ENCODE peak calls at places on chromosomes 5 and 9, in seven cellular contexts. One of them, this sample, is unnamed.
A peak's percentile ranks its signal among the peaks of the same experiment; 100 is the strongest.

GRCh38 chr5:105414067-105414466 is 1851.5 kb upstream of the NUDT12 start:
- DNase-seq in IMR-90: no peak
- DNase-seq in trophoblast cell: no peak
- DNase-seq in H1: no peak
- DNase-seq in H9: no peak
- DNase-seq in mesendoderm: no peak
- DNase-seq in mesenchymal stem cell: no peak
- DNase-seq in this sample: no peak

GRCh38 chr5:169393907-169394306 is 93.0 kb upstream of the SLIT3 start:
- DNase-seq in mesenchymal stem cell: no peak
- DNase-seq in trophoblast cell: peak; percentile 70
- DNase-seq in H9: no peak
- DNase-seq in H1: no peak
- DNase-seq in IMR-90: no peak
- DNase-seq in mesendoderm: no peak
- DNase-seq in this sample: no peak

GRCh38 chr5:69444127-69444754 is 29.3 kb downstream of the MARVELD2 start:
- DNase-seq in IMR-90: no peak
- DNase-seq in mesendoderm: no peak
- DNase-seq in mesenchymal stem cell: no peak
- DNase-seq in H1: no peak
- DNase-seq in trophoblast cell: peak; percentile 72
- DNase-seq in H9: no peak
- DNase-seq in this sample: no peak

GRCh38 chr9:125472926-125473701 is 211.5 kb downstream of the GAPVD1 start:
- DNase-seq in mesendoderm: peak; percentile 57
- DNase-seq in H9: no peak
- DNase-seq in IMR-90: peak; percentile 73
- DNase-seq in mesenchymal stem cell: peak; percentile 94
- DNase-seq in H1: no peak
- DNase-seq in trophoblast cell: no peak
- DNase-seq in this sample: no peak

GRCh38 chr5:31007672-31008071 is 185.8 kb upstream of the CDH6 start:
- DNase-seq in H9: peak; percentile 31
- DNase-seq in H1: no peak
- DNase-seq in trophoblast cell: no peak
- DNase-seq in mesenchymal stem cell: no peak
- DNase-seq in mesendoderm: peak; percentile 9
- DNase-seq in IMR-90: no peak
- DNase-seq in this sample: no peak

GRCh38 chr5:65624025-65624569 is at the start of gene TRIM23:
- DNase-seq in mesendoderm: peak; percentile 96
- DNase-seq in H1: peak; percentile 70
- DNase-seq in mesenchymal stem cell: peak; percentile 96
- DNase-seq in H9: peak; percentile 93
- DNase-seq in IMR-90: peak; percentile 91
- DNase-seq in trophoblast cell: peak; percentile 96
- DNase-seq in this sample: peak; percentile 89

GRCh38 chr5:172748341-172748843 is 22.6 kb downstream of the DUSP1 start:
- DNase-seq in H1: no peak
- DNase-seq in mesenchymal stem cell: peak; percentile 87
- DNase-seq in IMR-90: no peak
- DNase-seq in trophoblast cell: peak; percentile 87
- DNase-seq in mesendoderm: peak; percentile 77
- DNase-seq in H9: peak; percentile 86
- DNase-seq in this sample: no peak

GRCh38 chr5:127076730-127077129 is 3.4 kb upstream of the C5orf63 start:
- DNase-seq in H1: no peak
- DNase-seq in H9: no peak
- DNase-seq in IMR-90: peak; percentile 53
- DNase-seq in trophoblast cell: no peak
- DNase-seq in mesenchymal stem cell: peak; percentile 18
- DNase-seq in mesendoderm: no peak
- DNase-seq in this sample: no peak

GRCh38 chr5:16037121-16037520 is 142.5 kb downstream of the MARCHF11 start:
- DNase-seq in IMR-90: no peak
- DNase-seq in trophoblast cell: no peak
- DNase-seq in H9: no peak
- DNase-seq in mesendoderm: no peak
- DNase-seq in H1: no peak
- DNase-seq in mesenchymal stem cell: no peak
- DNase-seq in this sample: no peak

GRCh38 chr9:34992376-34992951 is 2.9 kb downstream of the DNAJB5 start:
- DNase-seq in mesenchymal stem cell: peak; percentile 95
- DNase-seq in mesendoderm: peak; percentile 87
- DNase-seq in trophoblast cell: peak; percentile 42
- DNase-seq in IMR-90: peak; percentile 94
- DNase-seq in H1: no peak
- DNase-seq in H9: peak; percentile 45
- DNase-seq in this sample: no peak

GRCh38 chr9:35935261-35935660 is 22.7 kb downstream of the OR2S2 start:
- DNase-seq in H1: no peak
- DNase-seq in IMR-90: peak; percentile 84
- DNase-seq in trophoblast cell: peak; percentile 83
- DNase-seq in mesendoderm: no peak
- DNase-seq in H9: no peak
- DNase-seq in mesenchymal stem cell: no peak
- DNase-seq in this sample: no peak

GRCh38 chr5:172637122-172637580 is 3.9 kb upstream of the NEURL1B start:
- DNase-seq in trophoblast cell: no peak
- DNase-seq in IMR-90: no peak
- DNase-seq in H1: no peak
- DNase-seq in mesendoderm: no peak
- DNase-seq in mesenchymal stem cell: no peak
- DNase-seq in H9: no peak
- DNase-seq in this sample: no peak

GRCh38 chr9:36929350-36929675 is 104.8 kb downstream of the PAX5 start:
- DNase-seq in H1: no peak
- DNase-seq in IMR-90: no peak
- DNase-seq in mesenchymal stem cell: no peak
- DNase-seq in H9: no peak
- DNase-seq in mesendoderm: no peak
- DNase-seq in trophoblast cell: no peak
- DNase-seq in this sample: no peak

GRCh38 chr5:137101544-137101943 is 397.6 kb downstream of the SPOCK1 start:
- DNase-seq in H9: no peak
- DNase-seq in mesendoderm: no peak
- DNase-seq in IMR-90: peak; percentile 39
- DNase-seq in trophoblast cell: no peak
- DNase-seq in H1: no peak
- DNase-seq in mesenchymal stem cell: no peak
- DNase-seq in this sample: no peak

GRCh38 chr9:113349434-113350337 is at the start of gene BSPRY:
- DNase-seq in H1: no peak
- DNase-seq in mesenchymal stem cell: no peak
- DNase-seq in trophoblast cell: peak; percentile 51
- DNase-seq in mesendoderm: no peak
- DNase-seq in IMR-90: no peak
- DNase-seq in H9: peak; percentile 60
- DNase-seq in this sample: no peak

GRCh38 chr9:132939169-132939568 is 5.2 kb downstream of the TSC1 start:
- DNase-seq in H1: no peak
- DNase-seq in trophoblast cell: no peak
- DNase-seq in mesenchymal stem cell: no peak
- DNase-seq in H9: no peak
- DNase-seq in IMR-90: no peak
- DNase-seq in mesendoderm: no peak
- DNase-seq in this sample: no peak

GRCh38 chr5:10036136-10036535 is 213.6 kb downstream of the ATPSCKMT start:
- DNase-seq in mesenchymal stem cell: no peak
- DNase-seq in mesendoderm: no peak
- DNase-seq in IMR-90: peak; percentile 58
- DNase-seq in H9: no peak
- DNase-seq in trophoblast cell: no peak
- DNase-seq in H1: no peak
- DNase-seq in this sample: no peak

GRCh38 chr9:29691758-29692407 is 2118.6 kb upstream of the C9orf72 start:
- DNase-seq in IMR-90: no peak
- DNase-seq in trophoblast cell: peak; percentile 2
- DNase-seq in mesenchymal stem cell: peak; percentile 54
- DNase-seq in H1: peak; percentile 44
- DNase-seq in mesendoderm: peak; percentile 87
- DNase-seq in H9: peak; percentile 82
- DNase-seq in this sample: peak; percentile 15

GRCh38 chr5:9653811-9654210 is 23.7 kb upstream of the TAS2R1 start:
- DNase-seq in mesendoderm: peak; percentile 36
- DNase-seq in mesenchymal stem cell: peak; percentile 98
- DNase-seq in H9: no peak
- DNase-seq in H1: no peak
- DNase-seq in trophoblast cell: peak; percentile 96
- DNase-seq in IMR-90: peak; percentile 97
- DNase-seq in this sample: no peak

GRCh38 chr5:146301666-146302065 is 37.0 kb upstream of the POU4F3 start:
- DNase-seq in H9: no peak
- DNase-seq in H1: no peak
- DNase-seq in trophoblast cell: no peak
- DNase-seq in mesendoderm: no peak
- DNase-seq in IMR-90: peak; percentile 5
- DNase-seq in mesenchymal stem cell: no peak
- DNase-seq in this sample: no peak

GRCh38 chr9:84141762-84142370 is 161.3 kb downstream of the RMI1 start:
- DNase-seq in IMR-90: no peak
- DNase-seq in mesendoderm: peak; percentile 25
- DNase-seq in H9: no peak
- DNase-seq in H1: no peak
- DNase-seq in trophoblast cell: no peak
- DNase-seq in mesenchymal stem cell: no peak
- DNase-seq in this sample: no peak
- H3K4ac ChIP-seq in IMR-90: no peak overlapping the region
- H3K4ac ChIP-seq in mesendoderm: no peak overlapping the region
- H3K4ac ChIP-seq in H9: no peak overlapping the region
- H3K4ac ChIP-seq in H1: no peak overlapping the region
- H3K4ac ChIP-seq in trophoblast cell: no peak overlapping the region
- H3K4ac ChIP-seq in mesenchymal stem cell: no peak overlapping the region
- H3K4ac ChIP-seq in this sample: no peak overlapping the region

GRCh38 chr9:134324359-134325095 is 1.7 kb upstream of the RXRA start:
- DNase-seq in mesenchymal stem cell: no peak
- DNase-seq in H9: no peak
- DNase-seq in H1: no peak
- DNase-seq in IMR-90: peak; percentile 35
- DNase-seq in mesendoderm: no peak
- DNase-seq in trophoblast cell: peak; percentile 90
- DNase-seq in this sample: no peak

GRCh38 chr9:134325096-134325812 is 1.0 kb upstream of the RXRA start:
- DNase-seq in IMR-90: peak; percentile 49
- DNase-seq in trophoblast cell: peak; percentile 66
- DNase-seq in mesendoderm: peak; percentile 68
- DNase-seq in H9: no peak
- DNase-seq in H1: no peak
- DNase-seq in mesenchymal stem cell: peak; percentile 83
- DNase-seq in this sample: no peak

GRCh38 chr9:134326754-134327526 is 685 bp downstream of the RXRA start:
- DNase-seq in H9: no peak
- DNase-seq in mesendoderm: peak; percentile 23
- DNase-seq in IMR-90: peak; percentile 31
- DNase-seq in trophoblast cell: peak; percentile 53
- DNase-seq in mesenchymal stem cell: peak; percentile 57
- DNase-seq in H1: no peak
- DNase-seq in this sample: no peak

GRCh38 chr9:134327671-134328231 is 1.5 kb downstream of the RXRA start:
- DNase-seq in IMR-90: no peak
- DNase-seq in H1: no peak
- DNase-seq in H9: no peak
- DNase-seq in mesendoderm: no peak
- DNase-seq in trophoblast cell: peak; percentile 27
- DNase-seq in mesenchymal stem cell: peak; percentile 41
- DNase-seq in this sample: no peak

DNA sequence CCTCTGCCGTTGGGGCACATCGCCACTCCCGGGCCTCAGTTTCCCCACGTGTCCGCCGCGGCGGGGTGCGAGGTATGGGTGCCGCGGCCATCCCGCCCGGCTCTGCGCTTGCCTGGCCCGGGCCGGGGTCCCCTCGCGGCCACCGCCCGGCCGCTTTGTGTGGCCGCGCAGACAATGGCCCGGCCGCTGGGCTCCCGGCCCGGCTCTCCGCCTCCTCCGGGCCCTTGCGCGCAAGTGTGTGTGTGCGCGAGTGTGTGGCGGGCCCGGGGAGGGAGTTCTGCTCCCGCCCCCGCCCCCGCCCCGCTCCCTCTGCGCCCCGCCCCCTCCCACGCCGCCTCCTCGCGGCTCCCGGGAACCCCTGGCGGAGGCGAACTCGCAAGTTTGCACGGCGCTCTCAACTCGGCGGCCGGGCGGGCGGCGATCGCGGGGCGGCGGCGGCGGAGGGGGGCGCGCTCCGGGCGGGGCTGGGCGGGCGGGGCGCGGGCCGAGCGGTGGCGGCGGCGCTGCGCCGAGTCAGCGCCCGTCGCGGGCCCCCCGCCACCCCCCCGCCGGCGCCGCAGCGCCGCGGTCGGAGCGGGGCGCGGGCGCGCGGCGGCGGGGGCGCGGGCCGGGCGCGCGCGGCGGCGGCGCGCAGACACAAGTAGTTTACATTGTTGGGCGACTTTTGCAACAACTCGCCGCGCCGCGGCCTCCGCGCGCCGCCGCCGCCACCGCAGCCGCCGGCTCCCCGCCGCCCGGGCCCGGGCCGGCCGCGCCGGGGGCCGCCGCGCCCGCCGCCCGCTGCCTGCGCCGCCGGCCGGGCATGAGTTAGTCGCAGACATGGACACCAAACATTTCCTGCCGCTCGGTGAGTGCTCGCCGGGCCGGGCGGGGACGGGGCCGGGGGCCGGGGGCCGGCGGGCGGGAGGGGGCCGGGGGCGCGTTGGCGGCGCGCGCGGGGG is at the start of gene RXRA:
- DNase-seq in mesendoderm: peak; percentile 82
- DNase-seq in IMR-90: peak; percentile 80
- DNase-seq in H9: peak; percentile 64
- DNase-seq in mesenchymal stem cell: peak; percentile 86
- DNase-seq in trophoblast cell: peak; percentile 81
- DNase-seq in H1: no peak
- DNase-seq in this sample: peak; percentile 81
- H3K4me2 ChIP-seq in mesendoderm: peak within 1 kb of the TSS; percentile 90
- H3K4me2 ChIP-seq in IMR-90: peak within 1 kb of the TSS; percentile 98
- H3K4me2 ChIP-seq in H9: peak within 1 kb of the TSS; percentile 75
- H3K4me2 ChIP-seq in mesenchymal stem cell: peak within 1 kb of the TSS; percentile 99
- H3K4me2 ChIP-seq in trophoblast cell: peak within 1 kb of the TSS; percentile 83
- H3K4me2 ChIP-seq in H1: peak within 1 kb of the TSS; percentile 90
- H3K4me2 ChIP-seq in this sample: peak within 1 kb of the TSS; percentile 94

GRCh38 chr5:142405023-142405422 is 80.2 kb upstream of the SPRY4 start:
- DNase-seq in IMR-90: no peak
- DNase-seq in mesenchymal stem cell: no peak
- DNase-seq in H9: no peak
- DNase-seq in H1: no peak
- DNase-seq in trophoblast cell: no peak
- DNase-seq in mesendoderm: no peak
- DNase-seq in this sample: no peak
- H3K4ac ChIP-seq in IMR-90: no peak overlapping the region
- H3K4ac ChIP-seq in mesenchymal stem cell: no peak overlapping the region
- H3K4ac ChIP-seq in H9: no peak overlapping the region
- H3K4ac ChIP-seq in H1: no peak overlapping the region
- H3K4ac ChIP-seq in trophoblast cell: no peak overlapping the region
- H3K4ac ChIP-seq in mesendoderm: no peak overlapping the region
- H3K4ac ChIP-seq in this sample: no peak overlapping the region

GRCh38 chr9:97991818-97992217 is 8.7 kb downstream of the ANP32B start:
- DNase-seq in H9: no peak
- DNase-seq in H1: no peak
- DNase-seq in IMR-90: no peak
- DNase-seq in mesenchymal stem cell: no peak
- DNase-seq in trophoblast cell: no peak
- DNase-seq in mesendoderm: no peak
- DNase-seq in this sample: no peak
- H3K4me2 ChIP-seq in H9: no peak overlapping the region
- H3K4me2 ChIP-seq in H1: no peak overlapping the region
- H3K4me2 ChIP-seq in IMR-90: no peak overlapping the region
- H3K4me2 ChIP-seq in mesenchymal stem cell: no peak overlapping the region
- H3K4me2 ChIP-seq in trophoblast cell: no peak overlapping the region
- H3K4me2 ChIP-seq in mesendoderm: no peak overlapping the region
- H3K4me2 ChIP-seq in this sample: no peak overlapping the region

GRCh38 chr9:86262436-86262835 is 3.0 kb upstream of the C9orf153 start:
- DNase-seq in trophoblast cell: no peak
- DNase-seq in IMR-90: no peak
- DNase-seq in H9: no peak
- DNase-seq in mesenchymal stem cell: no peak
- DNase-seq in H1: no peak
- DNase-seq in mesendoderm: no peak
- DNase-seq in this sample: no peak
- H3K4ac ChIP-seq in trophoblast cell: no peak overlapping the region
- H3K4ac ChIP-seq in IMR-90: no peak overlapping the region
- H3K4ac ChIP-seq in H9: no peak overlapping the region
- H3K4ac ChIP-seq in mesenchymal stem cell: no peak overlapping the region
- H3K4ac ChIP-seq in H1: no peak overlapping the region
- H3K4ac ChIP-seq in mesendoderm: no peak overlapping the region
- H3K4ac ChIP-seq in this sample: no peak overlapping the region